ENCODE peak calls at places on chromosomes 1 and 21, in ten cellular contexts. K is left ventricle myocardium inferior, V is heart right ventricle, Z is WERI-Rb-1, O is body of pancreas, A is uterus, S is BJ, B is DND-41, E is K562, X is brain microvascular endothelial cell. P is an unnamed sample. For H3K36me3, the result is how much of the 10 kb centered on the place peaks cover.

GRCh38 chr1:176178316-176178715 is 28.8 kb downstream of the COP1 start:
- DNase-seq in E (no peak), V (no peak), B (no peak), S (no peak), K (no peak), X (no peak), A (no peak), Z (no peak), O (no peak), P (no peak)

GRCh38 chr21:39251326-39251725 is 62.1 kb downstream of the BRWD1 start:
- DNase-seq in B (no peak), E (no peak), O (no peak), S (no peak), X (no peak), A (no peak), Z (no peak), V (no peak), K (no peak), P (no peak)

GRCh38 chr1:16167331-16168143 is 11.7 kb upstream of the EPHA2 start:
- DNase-seq in X (no peak), V (no peak), E (peak), O (no peak), A (no peak), Z (no peak), K (no peak), S (no peak), B (peak), P (no peak)

GRCh38 chr1:69421286-69421685 is 146.4 kb upstream of the LRRC7 start:
- DNase-seq in S (no peak), V (no peak), X (peak), E (no peak), A (no peak), B (no peak), O (no peak), Z (no peak), K (no peak), P (no peak)

GRCh38 chr1:187245201-187245600 is 416.5 kb downstream of the PLA2G4A start:
- DNase-seq in A (no peak), S (no peak), V (no peak), K (no peak), E (no peak), X (no peak), B (no peak), O (no peak), Z (no peak), P (no peak)

GRCh38 chr1:183911285-183911684 is 106.4 kb downstream of the RGL1 start:
- DNase-seq in S (no peak), B (no peak), O (no peak), X (no peak), V (no peak), E (no peak), K (no peak), A (no peak), Z (no peak), P (no peak)

GRCh38 chr1:11736746-11737639 is 1.1 kb downstream of the AGTRAP start:
- DNase-seq in S (peak), E (peak), O (peak), Z (peak), A (peak), B (peak), K (peak), X (peak), V (peak), P (peak)

GRCh38 chr1:38027201-38028104 is 14.9 kb downstream of the UTP11 start:
- DNase-seq in B (no peak), S (no peak), X (no peak), A (no peak), V (no peak), Z (no peak), O (no peak), K (no peak), E (no peak), P (no peak)

GRCh38 chr1:226558293-226558692 is 9.7 kb downstream of the STUM start:
- DNase-seq in X (no peak), O (no peak), S (no peak), Z (no peak), E (no peak), V (no peak), B (no peak), A (no peak), K (no peak), P (no peak)

GRCh38 chr1:204295666-204296065 is 64.1 kb downstream of the PLEKHA6 start:
- DNase-seq in Z (no peak), S (no peak), K (no peak), E (no peak), O (no peak), V (peak), B (no peak), A (no peak), X (no peak), P (no peak)

GRCh38 chr1:229203030-229203751 is 67.7 kb upstream of the RAB4A start:
- DNase-seq in X (peak), V (no peak), E (peak), S (no peak), K (no peak), A (peak), Z (peak), O (no peak), B (peak), P (no peak)

GRCh38 chr1:38929054-38929453 is 12.6 kb downstream of the RHBDL2 start:
- DNase-seq in A (no peak), S (no peak), X (no peak), V (peak), B (no peak), E (no peak), Z (no peak), K (no peak), O (no peak), P (no peak)

GRCh38 chr1:45325816-45326506 is 734 bp upstream of the HPDL start:
- DNase-seq in Z (no peak), A (no peak), B (no peak), E (no peak), K (no peak), S (no peak), X (no peak), O (no peak), V (no peak), P (no peak)

GRCh38 chr1:46820560-46821060 is 21.8 kb downstream of the CYP4B1 start:
- DNase-seq in V (peak), K (no peak), O (no peak), X (no peak), Z (no peak), A (no peak), S (no peak), E (no peak), B (no peak), P (no peak)

GRCh38 chr1:17588048-17588781 is 48.7 kb downstream of the ARHGEF10L start:
- DNase-seq in V (peak), S (peak), K (peak), O (peak), A (no peak), B (no peak), E (no peak), X (no peak), Z (peak), P (no peak)

GRCh38 chr1:162560303-162561036 is 1.1 kb upstream of the UAP1 start:
- DNase-seq in X (no peak), B (no peak), Z (no peak), O (no peak), K (no peak), S (no peak), V (no peak), E (peak), A (no peak), P (no peak)

GRCh38 chr1:199335496-199335895 is 692.0 kb upstream of the NR5A2 start:
- DNase-seq in E (no peak), O (no peak), Z (no peak), S (no peak), X (no peak), A (no peak), K (no peak), V (no peak), B (no peak), P (no peak)

GRCh38 chr1:243568793-243569192 is 281.2 kb downstream of the AKT3 start:
- DNase-seq in X (no peak), S (peak), Z (no peak), E (no peak), K (no peak), B (no peak), V (no peak), A (no peak), O (no peak), P (no peak)

GRCh38 chr1:217137210-217137871 is 414.1 kb upstream of the ESRRG start:
- DNase-seq in E (no peak), B (no peak), X (no peak), V (no peak), S (no peak), K (no peak), Z (no peak), A (no peak), O (peak), P (no peak)

GRCh38 chr1:207952617-207953542 is 42.0 kb upstream of the CD34 start:
- DNase-seq in B (no peak), X (no peak), K (no peak), S (no peak), V (no peak), E (no peak), A (no peak), Z (no peak), O (no peak), P (no peak)

GRCh38 chr1:230713915-230714764 is at the start of gene AGT:
- DNase-seq in E (no peak), S (peak), O (peak), A (peak), K (peak), V (peak), B (no peak), X (peak), Z (peak), P (peak)

GRCh38 chr21:20016431-20017005 is 981.7 kb upstream of the NCAM2 start:
- DNase-seq in O (no peak), Z (no peak), A (no peak), X (no peak), E (no peak), V (no peak), B (no peak), K (no peak), S (no peak), P (no peak)

GRCh38 chr1:109170051-109170775 is 43.5 kb upstream of the SARS1 start:
- DNase-seq in V (no peak), Z (no peak), A (no peak), K (no peak), S (no peak), X (no peak), B (no peak), E (no peak), O (no peak), P (no peak)

GRCh38 chr1:111483166-111483565 is 9.4 kb downstream of the C1orf162 start:
- DNase-seq in B (no peak), X (no peak), V (no peak), S (no peak), O (no peak), K (no peak), Z (no peak), A (no peak), E (no peak), P (no peak)

GRCh38 chr21:36699026-36699545 is at the start of gene SIM2:
- DNase-seq in E (peak), A (no peak), S (no peak), K (no peak), B (no peak), Z (peak), X (no peak), V (no peak), O (no peak), P (no peak)

GRCh38 chr1:115454835-115455511 is 116.9 kb upstream of the NGF start:
- DNase-seq in Z (no peak), S (no peak), O (no peak), A (no peak), X (no peak), K (peak), V (peak), E (no peak), B (no peak), P (no peak)

GRCh38 chr1:2172012-2172411 is 22.6 kb downstream of the FAAP20 start:
- DNase-seq in X (no peak), O (no peak), A (no peak), B (no peak), S (no peak), V (no peak), Z (no peak), K (no peak), E (no peak), P (no peak)

GRCh38 chr1:19007491-19008441 is 51.3 kb upstream of the IFFO2 start:
- DNase-seq in K (no peak), E (peak), V (no peak), O (peak), B (no peak), X (no peak), Z (no peak), A (no peak), S (no peak), P (no peak)

DNA sequence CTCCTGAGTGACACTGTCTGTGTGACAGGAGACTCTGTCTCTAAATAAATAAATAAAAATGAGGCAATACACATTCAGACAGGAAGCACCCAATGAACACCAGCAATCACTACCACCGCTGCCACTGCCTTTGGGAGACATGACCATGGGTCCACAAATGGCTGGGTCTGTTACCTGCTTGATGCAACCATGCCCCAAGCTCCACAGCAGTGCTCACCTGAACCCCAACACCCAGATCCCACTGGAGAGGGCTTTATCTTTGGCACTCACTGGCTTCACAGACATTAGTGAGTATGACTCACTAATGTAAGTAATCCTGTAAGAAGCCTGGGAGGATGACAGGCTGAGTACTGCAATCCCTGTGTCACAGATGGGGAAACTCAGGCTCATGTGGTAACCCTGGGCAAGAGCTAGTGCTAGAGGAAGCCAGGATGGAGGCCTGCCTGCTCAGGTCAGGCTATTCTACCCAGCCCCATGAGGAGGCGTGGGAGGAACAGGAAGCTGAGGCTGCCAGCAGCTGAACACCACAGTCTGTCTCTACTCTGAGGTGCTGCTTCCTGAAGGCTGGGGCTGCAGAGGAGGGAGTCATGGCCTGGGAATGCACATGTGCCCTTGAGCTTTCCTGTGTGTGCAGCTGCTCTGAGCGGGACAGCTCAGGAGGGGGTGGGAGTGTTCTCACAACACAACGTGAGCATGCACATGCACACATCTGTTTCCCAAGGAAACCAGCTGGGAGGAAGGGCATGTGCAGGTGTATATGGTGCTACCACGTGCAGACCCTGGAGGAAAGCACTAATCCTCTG is 43.0 kb downstream of the SLC9A1 start:
- DNase-seq in X (peak), S (peak), K (peak), V (peak), E (peak), A (peak), B (peak), Z (peak), O (peak), P (peak)
- TF ChIP-seq CTCF in X (peak), S (peak), K (peak), V (no peak), E (peak), A (no peak), B (peak), Z (peak), O (peak), P (peak)

GRCh38 chr1:201790261-201790660 is 38.7 kb upstream of the IPO9 start:
- DNase-seq in O (no peak), K (no peak), Z (no peak), X (peak), A (peak), V (no peak), E (no peak), S (no peak), B (no peak), P (no peak)

GRCh38 chr1:201786824-201787223 is 42.1 kb upstream of the IPO9 start:
- DNase-seq in K (peak), V (peak), X (no peak), S (no peak), A (no peak), Z (no peak), O (no peak), B (no peak), E (no peak), P (no peak)

GRCh38 chr1:201791051-201791774 is 37.7 kb upstream of the IPO9 start:
- DNase-seq in O (no peak), A (no peak), Z (no peak), K (no peak), E (no peak), X (no peak), S (no peak), B (no peak), V (no peak), P (no peak)

GRCh38 chr1:201789245-201789644 is 39.7 kb upstream of the IPO9 start:
- DNase-seq in O (no peak), E (no peak), Z (no peak), B (no peak), K (no peak), S (no peak), V (no peak), X (no peak), A (no peak), P (no peak)

DNA sequence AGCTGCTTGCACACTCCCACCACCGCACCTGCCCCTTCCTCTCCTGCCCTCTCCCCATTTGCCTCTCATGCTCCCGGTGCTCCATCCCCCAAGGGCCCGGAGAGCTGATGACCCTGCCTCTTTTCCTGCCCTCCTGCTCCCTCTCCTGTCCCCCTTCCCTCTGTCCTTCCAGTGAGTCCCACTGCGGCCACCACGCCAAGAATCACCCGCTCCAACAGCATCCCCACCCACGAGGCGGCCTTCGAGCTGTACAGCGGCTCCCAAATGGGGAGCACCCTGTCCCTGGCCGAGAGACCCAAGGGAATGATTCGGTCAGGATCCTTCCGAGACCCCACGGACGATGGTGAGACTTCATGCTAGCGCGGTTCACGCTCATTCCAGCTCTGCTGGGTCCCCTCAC is 40.7 kb upstream of the IPO9 start:
- DNase-seq in K (no peak), Z (no peak), S (no peak), A (no peak), X (no peak), O (no peak), B (no peak), V (no peak), E (no peak), P (no peak)
- H3K36me3 ChIP-seq in K (half or more), Z (half or more), S (under half), A (under half), X (half or more), O (under half), B (under half), V (half or more), E (under half), P (under half)

DNA sequence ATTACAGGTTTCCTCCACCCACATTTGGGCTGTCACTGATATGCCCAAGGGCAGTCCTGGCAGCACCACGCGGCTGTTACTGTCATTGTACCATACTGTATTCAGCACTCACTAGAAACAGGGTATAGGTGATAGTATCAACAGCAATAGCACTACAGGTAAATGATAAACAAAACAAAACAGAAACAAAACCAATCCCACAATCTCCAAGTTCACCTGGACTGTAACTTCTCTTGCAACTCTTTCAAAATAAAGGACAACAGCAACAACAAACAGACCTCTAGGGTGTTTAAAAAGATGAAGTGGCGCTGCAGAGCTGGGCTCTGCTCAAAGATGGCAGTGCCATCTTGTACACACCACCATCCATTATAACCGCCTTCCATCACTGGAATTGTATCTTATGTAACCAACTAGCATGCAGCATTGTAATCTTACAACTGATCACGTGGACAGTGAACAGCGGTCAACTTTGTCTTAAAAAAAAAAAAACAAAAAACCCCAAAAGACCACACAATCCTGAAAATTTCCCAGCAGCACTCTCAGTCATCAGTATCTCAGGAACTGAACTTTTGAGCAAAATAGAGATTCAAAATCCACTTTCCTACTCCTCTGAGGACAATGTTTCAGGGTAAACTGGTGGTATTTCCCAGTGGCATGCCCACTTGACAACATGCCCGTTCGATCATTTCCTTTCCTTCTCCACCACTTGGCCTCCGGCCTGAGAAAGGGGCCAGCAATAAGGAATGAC is 3.8 kb downstream of the IRF2BP2 start:
- DNase-seq in V (peak), S (no peak), K (peak), E (peak), A (no peak), Z (no peak), B (peak), O (peak), X (no peak), P (no peak)
- TF ChIP-seq CTCF in V (no peak), S (no peak), K (no peak), E (no peak), A (no peak), Z (no peak), B (no peak), O (no peak), X (peak), P (no peak)

GRCh38 chr1:10665226-10665625 is 131.2 kb downstream of the CASZ1 start:
- DNase-seq in O (no peak), V (no peak), B (no peak), S (no peak), X (no peak), E (no peak), Z (no peak), A (no peak), K (no peak), P (no peak)
- H3K36me3 ChIP-seq in O (under half), V (under half), B (under half), S (under half), X (under half), E (under half), Z (under half), A (under half), K (under half), P (under half)

DNA sequence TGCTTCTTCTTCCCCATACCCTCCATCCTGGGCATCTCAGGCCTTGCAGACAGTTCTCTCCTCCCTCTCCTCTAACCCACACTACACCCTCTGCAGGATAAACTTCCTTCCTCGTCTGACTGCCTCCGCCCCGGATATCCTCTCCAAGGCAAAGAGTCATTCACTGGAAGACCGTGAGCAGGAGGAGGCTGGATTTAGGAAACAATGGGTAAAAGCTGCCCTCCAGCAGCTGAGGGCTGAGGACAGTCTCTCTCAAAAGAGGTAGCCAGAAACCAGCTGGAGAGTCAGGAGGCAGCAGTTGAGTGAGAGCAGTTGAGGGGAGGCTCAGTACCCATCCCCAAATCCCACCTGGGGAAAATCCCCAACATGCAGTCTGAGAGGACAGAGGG is 1.4 kb downstream of the CSRP1 start:
- DNase-seq in X (peak), E (no peak), K (no peak), Z (no peak), A (peak), V (no peak), S (no peak), B (no peak), O (no peak), P (no peak)
- TF ChIP-seq CTCF in X (peak), E (no peak), K (no peak), Z (no peak), A (no peak), V (no peak), S (peak), B (no peak), O (no peak), P (no peak)